ENCODE peak calls at places on chromosome 1, in five cellular contexts. R, Z, M, C and K are unnamed samples.

GRCh38 chr1:111515291-111516007 is 12.0 kb upstream of the ADORA3 start:
- DNase-seq in R (peak), M (peak), Z (no peak), C (no peak), K (no peak)

GRCh38 chr1:68331117-68331865 is 99.0 kb upstream of the WLS start:
- DNase-seq in M (no peak), Z (no peak), R (no peak), C (no peak), K (peak)

GRCh38 chr1:59150537-59151386 is 146.1 kb upstream of the FGGY start:
- DNase-seq in Z (peak), R (peak), M (peak), C (peak), K (peak)

GRCh38 chr1:206933333-206933945 is 11.7 kb upstream of the FCMR start:
- DNase-seq in Z (no peak), R (peak), M (peak), C (no peak), K (no peak)

GRCh38 chr1:216822480-216822879 is 99.3 kb upstream of the ESRRG start:
- DNase-seq in R (no peak), C (no peak), Z (no peak), M (no peak), K (no peak)

GRCh38 chr1:76867342-76868130 is at the start of gene ST6GALNAC5:
- DNase-seq in Z (no peak), C (no peak), M (no peak), R (no peak), K (no peak)

GRCh38 chr1:25095635-25096200 is 136.6 kb downstream of the SYF2 start:
- DNase-seq in R (no peak), Z (no peak), M (peak), C (no peak), K (no peak)

GRCh38 chr1:18557621-18558465 is 72.8 kb upstream of the PAX7 start:
- DNase-seq in C (no peak), Z (no peak), R (no peak), M (no peak), K (no peak)

GRCh38 chr1:184425449-184426277 is 38.8 kb downstream of the C1orf21 start:
- DNase-seq in C (no peak), R (no peak), M (no peak), Z (no peak), K (peak)

GRCh38 chr1:195472298-195472697 is 1135.9 kb downstream of the KCNT2 start:
- DNase-seq in R (no peak), Z (no peak), M (no peak), C (no peak), K (no peak)

GRCh38 chr1:209689484-209689883 is 14.3 kb downstream of the G0S2 start:
- DNase-seq in M (no peak), Z (no peak), R (no peak), C (no peak), K (peak)

GRCh38 chr1:228018961-228019721 is 12.3 kb downstream of the WNT3A start:
- DNase-seq in Z (no peak), C (no peak), R (peak), M (no peak), K (no peak)

GRCh38 chr1:210949489-210949888 is 184.5 kb downstream of the KCNH1 start:
- DNase-seq in C (no peak), Z (no peak), M (no peak), R (no peak), K (no peak)

GRCh38 chr1:248792342-248792741 is 33.4 kb downstream of the SH3BP5L start:
- DNase-seq in R (no peak), C (peak), M (no peak), Z (no peak), K (no peak)

GRCh38 chr1:18922319-18922726 is 20.0 kb upstream of the ALDH4A1 start:
- DNase-seq in Z (peak), M (no peak), R (peak), C (peak), K (peak)

GRCh38 chr1:161197560-161198205 is 1.2 kb downstream of the ADAMTS4 start:
- DNase-seq in M (no peak), Z (no peak), C (no peak), R (no peak), K (peak)

GRCh38 chr1:161198877-161199431 is at the start of gene ADAMTS4:
- DNase-seq in R (peak), C (no peak), M (no peak), Z (no peak), K (peak)

GRCh38 chr1:161196521-161197451 is 2.1 kb downstream of the ADAMTS4 start:
- DNase-seq in M (no peak), R (peak), Z (no peak), C (no peak), K (peak)

GRCh38 chr1:161199506-161200119 is 759 bp upstream of the ADAMTS4 start:
- DNase-seq in C (no peak), Z (no peak), R (no peak), M (no peak), K (no peak)

GRCh38 chr1:161198206-161198876 is 513 bp downstream of the ADAMTS4 start:
- DNase-seq in C (no peak), M (no peak), R (peak), Z (no peak), K (peak)
- TF ChIP-seq CTCF in C (no peak), M (no peak), R (no peak), Z (no peak), K (no peak)

GRCh38 chr1:221740941-221741363 is 937 bp downstream of the DUSP10 start:
- DNase-seq in R (no peak), Z (no peak), M (no peak), C (peak), K (no peak)
- H3K4me3 ChIP-seq in R (peak), Z (peak), M (peak), C (peak), K (peak)

DNA sequence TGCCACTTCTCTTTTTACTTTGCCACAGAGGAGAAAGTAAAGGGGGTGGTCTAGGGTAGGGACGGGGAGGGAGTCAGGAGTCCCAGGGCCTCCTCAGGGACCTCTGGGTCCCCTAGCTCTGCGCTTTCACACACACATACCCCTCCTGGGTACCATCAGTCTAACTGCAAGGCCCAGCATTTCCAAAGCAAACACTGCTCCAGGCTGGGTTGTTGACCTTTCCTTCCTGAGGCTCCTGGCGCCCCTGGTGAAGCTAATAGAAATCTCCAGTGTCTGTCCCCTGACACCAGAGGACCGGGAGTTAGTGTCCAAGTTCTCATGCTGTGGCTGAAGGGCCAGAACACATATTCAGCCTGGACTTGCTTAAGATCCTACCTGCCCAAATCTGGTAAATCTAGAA is 3.9 kb downstream of the TMEM63A start:
- DNase-seq in R (no peak), M (no peak), Z (no peak), C (no peak), K (no peak)
- TF ChIP-seq CTCF in R (no peak), M (no peak), Z (no peak), C (no peak), K (no peak)

GRCh38 chr1:39145651-39145970 is 58.9 kb upstream of the MACF1 start:
- DNase-seq in R (no peak), Z (no peak), C (no peak), M (no peak), K (no peak)

GRCh38 chr1:39142394-39143060 is 62.0 kb upstream of the MACF1 start:
- DNase-seq in R (no peak), M (no peak), C (no peak), Z (no peak), K (no peak)

GRCh38 chr1:39139723-39140360 is 64.7 kb upstream of the MACF1 start:
- DNase-seq in M (no peak), C (no peak), Z (no peak), R (no peak), K (no peak)

GRCh38 chr1:39144943-39145650 is 59.4 kb upstream of the MACF1 start:
- DNase-seq in M (no peak), C (no peak), R (no peak), Z (no peak), K (peak)

DNA sequence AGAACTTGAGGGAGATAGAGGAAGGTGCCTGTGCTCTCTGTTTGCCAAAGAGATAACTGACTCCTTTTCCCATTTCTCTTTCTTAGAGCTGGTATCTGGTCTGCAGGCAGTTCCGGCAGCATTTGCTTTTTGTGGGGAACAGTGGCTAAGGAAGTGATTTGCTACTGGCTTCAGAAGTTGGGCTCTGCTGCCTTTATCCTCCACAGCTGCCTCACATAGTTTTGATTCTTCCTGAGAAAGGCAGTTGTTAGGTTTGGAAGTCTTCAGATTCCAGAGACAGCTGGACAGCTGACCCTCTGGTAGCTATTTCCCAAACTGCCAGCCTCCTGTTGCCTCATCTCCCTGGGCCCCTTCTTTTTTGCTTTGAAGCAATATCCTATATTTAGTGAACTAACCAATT is 62.6 kb upstream of the MACF1 start:
- DNase-seq in C (no peak), Z (no peak), R (no peak), M (no peak), K (peak)
- H3K4me3 ChIP-seq in C (no peak), Z (no peak), R (no peak), M (no peak), K (no peak)

GRCh38 chr1:60620107-60620506 is 462.3 kb upstream of the NFIA start:
- DNase-seq in C (no peak), R (peak), M (no peak), Z (no peak), K (no peak)

GRCh38 chr1:60621524-60621923 is 460.8 kb upstream of the NFIA start:
- DNase-seq in Z (no peak), C (no peak), R (peak), M (no peak), K (peak)

GRCh38 chr1:60622486-60622885 is 459.9 kb upstream of the NFIA start:
- DNase-seq in M (no peak), R (no peak), Z (no peak), C (no peak), K (no peak)
- TF ChIP-seq CTCF in M (no peak), R (no peak), Z (no peak), C (no peak), K (no peak)

GRCh38 chr1:213985181-213986019 is 2.4 kb upstream of the PROX1 start:
- DNase-seq in Z (no peak), C (no peak), M (no peak), R (no peak), K (no peak)

GRCh38 chr1:213986020-213986924 is 1.5 kb upstream of the PROX1 start:
- DNase-seq in Z (no peak), C (no peak), R (no peak), M (no peak), K (no peak)

GRCh38 chr1:213987422-213987875 is 324 bp upstream of the PROX1 start:
- DNase-seq in Z (no peak), M (no peak), R (no peak), C (no peak), K (no peak)

GRCh38 chr1:213987876-213988638 is at the start of gene PROX1:
- DNase-seq in M (no peak), Z (peak), C (peak), R (peak), K (peak)

GRCh38 chr1:213986925-213987250 is 885 bp upstream of the PROX1 start:
- DNase-seq in M (no peak), R (no peak), Z (no peak), C (no peak), K (no peak)
- H3K4me3 ChIP-seq in M (no peak), R (peak), Z (peak), C (peak), K (peak)